ENCODE peak calls at places on chromosome 2, in six cellular contexts. One of them, this sample, is unnamed.

GRCh38 chr2:175630319-175631246 is 371.5 kb downstream of the LNPK start:
- DNase-seq in heart right ventricle: no peak
- DNase-seq in foreskin fibroblast: no peak
- DNase-seq in fibroblast of lung: no peak
- DNase-seq in coronary artery: no peak
- DNase-seq in heart left ventricle: no peak
- DNase-seq in this sample: no peak

GRCh38 chr2:162113771-162114168 is 38.3 kb downstream of the GCG start:
- DNase-seq in heart right ventricle: peak
- DNase-seq in heart left ventricle: peak
- DNase-seq in coronary artery: no peak
- DNase-seq in foreskin fibroblast: peak
- DNase-seq in fibroblast of lung: peak
- DNase-seq in this sample: no peak

GRCh38 chr2:50295596-50295995 is 736.3 kb downstream of the NRXN1 start:
- DNase-seq in foreskin fibroblast: no peak
- DNase-seq in heart left ventricle: no peak
- DNase-seq in heart right ventricle: no peak
- DNase-seq in fibroblast of lung: no peak
- DNase-seq in coronary artery: no peak
- DNase-seq in this sample: no peak

GRCh38 chr2:157178865-157179264 is 78.6 kb upstream of the GALNT5 start:
- DNase-seq in fibroblast of lung: no peak
- DNase-seq in foreskin fibroblast: no peak
- DNase-seq in heart right ventricle: no peak
- DNase-seq in coronary artery: no peak
- DNase-seq in heart left ventricle: no peak
- DNase-seq in this sample: peak

GRCh38 chr2:41775381-41776025 is 272.3 kb upstream of the PKDCC start:
- DNase-seq in fibroblast of lung: no peak
- DNase-seq in heart left ventricle: no peak
- DNase-seq in foreskin fibroblast: no peak
- DNase-seq in heart right ventricle: no peak
- DNase-seq in coronary artery: no peak
- DNase-seq in this sample: no peak

GRCh38 chr2:109451671-109452070 is 162.1 kb downstream of the SEPTIN10 start:
- DNase-seq in foreskin fibroblast: no peak
- DNase-seq in coronary artery: peak
- DNase-seq in heart right ventricle: no peak
- DNase-seq in fibroblast of lung: no peak
- DNase-seq in heart left ventricle: no peak
- DNase-seq in this sample: no peak

GRCh38 chr2:159265171-159265576 is 21.3 kb downstream of the WDSUB1 start:
- DNase-seq in heart left ventricle: no peak
- DNase-seq in coronary artery: no peak
- DNase-seq in fibroblast of lung: peak
- DNase-seq in heart right ventricle: no peak
- DNase-seq in foreskin fibroblast: no peak
- DNase-seq in this sample: no peak

GRCh38 chr2:65710779-65711295 is 278.4 kb upstream of the SPRED2 start:
- DNase-seq in coronary artery: no peak
- DNase-seq in fibroblast of lung: peak
- DNase-seq in heart left ventricle: no peak
- DNase-seq in heart right ventricle: no peak
- DNase-seq in foreskin fibroblast: peak
- DNase-seq in this sample: peak

GRCh38 chr2:235832941-235833340 is 335.2 kb downstream of the GBX2 start:
- DNase-seq in heart right ventricle: no peak
- DNase-seq in heart left ventricle: no peak
- DNase-seq in fibroblast of lung: no peak
- DNase-seq in foreskin fibroblast: no peak
- DNase-seq in coronary artery: no peak
- DNase-seq in this sample: no peak

GRCh38 chr2:16662440-16662839 is 3.2 kb downstream of the CYRIA start:
- DNase-seq in heart right ventricle: no peak
- DNase-seq in fibroblast of lung: peak
- DNase-seq in heart left ventricle: peak
- DNase-seq in coronary artery: no peak
- DNase-seq in foreskin fibroblast: no peak
- DNase-seq in this sample: no peak

GRCh38 chr2:5691659-5692529 is at the start of gene SOX11:
- DNase-seq in heart left ventricle: peak
- DNase-seq in fibroblast of lung: peak
- DNase-seq in heart right ventricle: peak
- DNase-seq in coronary artery: no peak
- DNase-seq in foreskin fibroblast: peak
- DNase-seq in this sample: no peak

GRCh38 chr2:69733338-69734039 is 8.4 kb upstream of the ANXA4 start:
- DNase-seq in foreskin fibroblast: no peak
- DNase-seq in coronary artery: no peak
- DNase-seq in heart left ventricle: no peak
- DNase-seq in fibroblast of lung: no peak
- DNase-seq in heart right ventricle: no peak
- DNase-seq in this sample: no peak

GRCh38 chr2:36478332-36478738 is 119.6 kb downstream of the FEZ2 start:
- DNase-seq in foreskin fibroblast: peak
- DNase-seq in heart right ventricle: peak
- DNase-seq in heart left ventricle: no peak
- DNase-seq in coronary artery: no peak
- DNase-seq in fibroblast of lung: peak
- DNase-seq in this sample: no peak

GRCh38 chr2:44582363-44583008 is 220.7 kb downstream of the CAMKMT start:
- DNase-seq in coronary artery: no peak
- DNase-seq in fibroblast of lung: peak
- DNase-seq in heart right ventricle: no peak
- DNase-seq in heart left ventricle: no peak
- DNase-seq in foreskin fibroblast: peak
- DNase-seq in this sample: no peak

GRCh38 chr2:167294031-167294774 is 405.9 kb downstream of the XIRP2 start:
- DNase-seq in fibroblast of lung: peak
- DNase-seq in heart right ventricle: no peak
- DNase-seq in foreskin fibroblast: peak
- DNase-seq in coronary artery: no peak
- DNase-seq in heart left ventricle: no peak
- DNase-seq in this sample: no peak

GRCh38 chr2:177460973-177461585 is 68.5 kb downstream of the AGPS start:
- DNase-seq in fibroblast of lung: no peak
- DNase-seq in heart left ventricle: no peak
- DNase-seq in coronary artery: no peak
- DNase-seq in heart right ventricle: no peak
- DNase-seq in foreskin fibroblast: no peak
- DNase-seq in this sample: no peak

GRCh38 chr2:43328157-43328556 is 101.8 kb upstream of the ZFP36L2 start:
- DNase-seq in coronary artery: no peak
- DNase-seq in foreskin fibroblast: no peak
- DNase-seq in heart left ventricle: no peak
- DNase-seq in heart right ventricle: no peak
- DNase-seq in fibroblast of lung: no peak
- DNase-seq in this sample: no peak

GRCh38 chr2:240144649-240145261 is 4.3 kb upstream of the OTOS start:
- DNase-seq in fibroblast of lung: no peak
- DNase-seq in foreskin fibroblast: no peak
- DNase-seq in coronary artery: no peak
- DNase-seq in heart right ventricle: no peak
- DNase-seq in heart left ventricle: no peak
- DNase-seq in this sample: no peak

GRCh38 chr2:197073701-197074433 is 147.4 kb upstream of the PGAP1 start:
- DNase-seq in foreskin fibroblast: peak
- DNase-seq in coronary artery: no peak
- DNase-seq in heart right ventricle: peak
- DNase-seq in heart left ventricle: peak
- DNase-seq in fibroblast of lung: peak
- DNase-seq in this sample: peak

GRCh38 chr2:120879401-120880295 is 144.0 kb downstream of the GLI2 start:
- DNase-seq in foreskin fibroblast: no peak
- DNase-seq in coronary artery: no peak
- DNase-seq in heart right ventricle: no peak
- DNase-seq in fibroblast of lung: peak
- DNase-seq in heart left ventricle: peak
- DNase-seq in this sample: no peak

GRCh38 chr2:98188351-98189046 is 101.5 kb downstream of the VWA3B start:
- DNase-seq in foreskin fibroblast: no peak
- DNase-seq in heart left ventricle: no peak
- DNase-seq in heart right ventricle: no peak
- DNase-seq in coronary artery: no peak
- DNase-seq in fibroblast of lung: peak
- DNase-seq in this sample: peak

GRCh38 chr2:72719416-72719815 is 106.4 kb downstream of the EXOC6B start:
- DNase-seq in coronary artery: no peak
- DNase-seq in fibroblast of lung: peak
- DNase-seq in foreskin fibroblast: peak
- DNase-seq in heart left ventricle: no peak
- DNase-seq in heart right ventricle: no peak
- DNase-seq in this sample: no peak

GRCh38 chr2:98775146-98775988 is 44.4 kb upstream of the MGAT4A start:
- DNase-seq in heart right ventricle: no peak
- DNase-seq in heart left ventricle: no peak
- DNase-seq in fibroblast of lung: peak
- DNase-seq in coronary artery: no peak
- DNase-seq in foreskin fibroblast: no peak
- DNase-seq in this sample: no peak

GRCh38 chr2:128137094-128137616 is 46.2 kb downstream of the UGGT1 start:
- DNase-seq in foreskin fibroblast: no peak
- DNase-seq in fibroblast of lung: no peak
- DNase-seq in heart left ventricle: no peak
- DNase-seq in heart right ventricle: no peak
- DNase-seq in coronary artery: no peak
- DNase-seq in this sample: no peak

DNA sequence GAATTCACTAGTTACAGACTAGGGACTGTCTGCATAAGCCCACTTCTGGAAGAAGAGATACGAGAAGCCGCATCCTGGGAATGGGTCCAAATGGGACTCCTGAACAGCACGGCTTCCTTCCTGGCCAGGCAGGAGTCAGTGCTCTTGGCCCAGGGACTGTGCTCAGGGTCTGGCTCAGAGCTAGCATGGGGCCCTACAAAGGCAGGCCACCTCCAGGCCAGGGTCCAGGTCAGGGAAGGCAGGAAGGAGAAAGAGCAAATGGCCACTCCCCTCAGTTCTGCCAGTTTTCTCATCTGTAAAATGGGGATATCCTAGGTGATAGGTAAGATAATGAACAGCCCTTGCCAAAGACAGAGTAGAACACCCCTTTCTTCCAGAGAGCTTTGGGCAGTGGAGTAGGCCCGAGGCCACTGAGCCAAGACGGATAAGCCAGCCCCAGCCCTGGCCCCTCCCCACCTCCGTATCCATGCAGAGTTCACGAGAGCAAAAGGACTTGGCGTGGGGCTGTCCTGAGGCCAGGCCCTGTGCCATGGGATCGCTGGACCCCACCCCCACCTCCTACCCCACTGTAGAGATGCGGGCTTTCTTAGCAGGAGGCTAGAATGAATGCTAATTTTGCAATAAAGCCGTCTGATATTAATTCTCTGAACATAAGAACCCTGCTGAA is 190.1 kb downstream of the MGAT5 start:
- DNase-seq in fibroblast of lung: no peak
- DNase-seq in heart left ventricle: no peak
- DNase-seq in coronary artery: no peak
- DNase-seq in foreskin fibroblast: no peak
- DNase-seq in heart right ventricle: no peak
- DNase-seq in this sample: no peak
- H3K4me3 ChIP-seq in fibroblast of lung: no peak
- H3K4me3 ChIP-seq in heart left ventricle: no peak
- H3K4me3 ChIP-seq in coronary artery: no peak
- H3K4me3 ChIP-seq in foreskin fibroblast: no peak
- H3K4me3 ChIP-seq in heart right ventricle: no peak
- H3K4me3 ChIP-seq in this sample: no peak

DNA sequence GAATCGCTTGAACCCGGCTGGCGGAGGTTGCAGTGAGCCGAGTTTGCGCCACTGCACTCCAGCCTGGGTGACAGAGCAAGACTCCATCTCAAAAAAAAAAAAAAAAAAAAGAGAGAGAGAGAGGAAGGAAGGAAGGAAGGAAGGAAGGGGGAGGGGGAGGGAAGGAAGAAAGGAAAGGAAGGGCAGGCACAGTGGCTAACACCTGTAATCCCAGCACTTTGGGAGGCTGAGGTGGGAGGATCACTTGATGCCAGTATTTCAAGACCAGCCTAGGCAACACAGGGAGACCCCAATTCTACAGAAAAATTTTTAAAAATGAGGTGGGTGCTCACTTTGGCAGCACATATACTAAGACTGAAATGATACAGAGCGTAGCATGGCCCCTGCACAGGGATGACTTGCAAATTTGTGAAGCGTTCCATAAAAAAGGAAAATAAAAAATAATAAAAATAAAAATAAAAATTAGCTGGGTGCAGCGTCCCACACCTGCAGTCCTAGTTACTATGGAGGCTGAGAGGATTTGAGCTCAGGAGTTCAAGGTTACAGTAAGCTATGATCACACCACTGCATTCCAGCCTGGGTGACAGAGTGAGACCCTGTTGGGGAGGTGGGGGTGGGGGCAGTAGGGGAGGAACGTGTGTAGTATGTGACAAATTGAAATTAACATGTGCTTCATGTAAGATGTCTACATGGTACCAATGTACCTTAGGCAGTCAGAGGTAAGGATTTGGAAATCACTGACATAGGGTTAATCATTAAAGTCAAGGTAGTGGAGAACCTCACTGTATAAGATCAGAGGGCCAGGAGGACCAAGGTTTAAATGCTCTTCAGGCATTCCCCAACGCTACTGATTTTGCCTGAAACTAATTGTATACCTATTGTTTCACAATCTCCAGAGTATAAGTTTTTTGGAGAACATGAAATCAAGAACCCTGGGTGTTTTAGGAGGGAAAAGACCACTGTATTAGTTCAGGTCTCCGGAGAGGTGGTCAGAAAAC is 1.4 kb downstream of the WDCP start:
- DNase-seq in foreskin fibroblast: no peak
- DNase-seq in heart left ventricle: no peak
- DNase-seq in heart right ventricle: no peak
- DNase-seq in fibroblast of lung: no peak
- DNase-seq in coronary artery: no peak
- DNase-seq in this sample: no peak
- H3K4me3 ChIP-seq in foreskin fibroblast: peak
- H3K4me3 ChIP-seq in heart left ventricle: peak
- H3K4me3 ChIP-seq in heart right ventricle: no peak
- H3K4me3 ChIP-seq in fibroblast of lung: peak
- H3K4me3 ChIP-seq in coronary artery: peak
- H3K4me3 ChIP-seq in this sample: peak

DNA sequence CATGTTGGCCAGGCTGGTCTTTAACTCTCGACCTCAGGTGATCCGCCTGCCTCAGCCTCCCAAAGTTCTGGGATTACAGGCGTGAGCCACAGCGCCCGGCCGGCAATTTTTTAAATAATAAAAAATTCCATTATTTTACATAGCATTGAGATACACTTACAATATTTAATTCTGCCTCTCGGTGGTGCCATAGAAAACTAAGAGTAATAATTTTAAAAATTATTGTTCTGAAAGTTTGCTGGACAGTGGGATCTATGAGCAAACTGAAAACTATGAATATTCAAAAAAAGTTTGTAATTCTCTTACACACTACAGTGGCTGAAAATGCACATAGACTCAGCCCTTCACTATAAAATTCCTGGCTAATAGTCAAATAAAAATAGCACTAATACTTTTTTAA is 90.9 kb upstream of the STON1 start:
- DNase-seq in foreskin fibroblast: peak
- DNase-seq in heart left ventricle: no peak
- DNase-seq in coronary artery: no peak
- DNase-seq in fibroblast of lung: no peak
- DNase-seq in heart right ventricle: no peak
- DNase-seq in this sample: no peak
- H3K4me3 ChIP-seq in foreskin fibroblast: no peak
- H3K4me3 ChIP-seq in heart left ventricle: no peak
- H3K4me3 ChIP-seq in coronary artery: no peak
- H3K4me3 ChIP-seq in fibroblast of lung: no peak
- H3K4me3 ChIP-seq in heart right ventricle: no peak
- H3K4me3 ChIP-seq in this sample: no peak

GRCh38 chr2:40489678-40489960 is 37.7 kb upstream of the SLC8A1 start:
- DNase-seq in coronary artery: no peak
- DNase-seq in heart right ventricle: no peak
- DNase-seq in heart left ventricle: no peak
- DNase-seq in foreskin fibroblast: no peak
- DNase-seq in fibroblast of lung: no peak
- DNase-seq in this sample: no peak
- H3K4me3 ChIP-seq in coronary artery: peak
- H3K4me3 ChIP-seq in heart right ventricle: peak
- H3K4me3 ChIP-seq in heart left ventricle: peak
- H3K4me3 ChIP-seq in foreskin fibroblast: peak
- H3K4me3 ChIP-seq in fibroblast of lung: peak
- H3K4me3 ChIP-seq in this sample: no peak